ENCODE peak calls at places on chromosomes 5 and 9, in seven cellular contexts. O is colonic mucosa, C is cardiac muscle cell, G is endodermal cell, J is HL-60, F is kidney, S is right lobe of liver. E is an unnamed sample.

GRCh38 chr9:6449645-6450044 is 36.6 kb downstream of the UHRF2 start:
- DNase-seq in O (no peak), C (peak), G (no peak), J (no peak), F (no peak), S (no peak), E (peak)

GRCh38 chr5:175290379-175290778 is 153.6 kb downstream of the DRD1 start:
- DNase-seq in O (no peak), C (no peak), G (no peak), J (no peak), F (no peak), S (no peak), E (no peak)

GRCh38 chr5:141475625-141476131 is at the start of gene PCDHGC3:
- DNase-seq in O (peak), C (peak), G (peak), J (peak), F (peak), S (peak), E (peak)

GRCh38 chr5:171798413-171798812 is 12.8 kb downstream of the SMIM23 start:
- DNase-seq in O (no peak), C (no peak), G (no peak), J (no peak), F (no peak), S (no peak), E (no peak)

GRCh38 chr5:171453056-171453725 is 33.7 kb downstream of the FGF18 start:
- DNase-seq in O (no peak), C (no peak), G (no peak), J (no peak), F (peak), S (no peak), E (no peak)

GRCh38 chr5:88878976-88879375 is 4.0 kb downstream of the MEF2C start:
- DNase-seq in O (no peak), C (no peak), G (no peak), J (no peak), F (no peak), S (no peak), E (no peak)

GRCh38 chr9:123346826-123347225 is 9.2 kb upstream of the CRB2 start:
- DNase-seq in O (no peak), C (no peak), G (no peak), J (no peak), F (no peak), S (no peak), E (no peak)

GRCh38 chr5:17113174-17113941 is 104.1 kb upstream of the BASP1 start:
- DNase-seq in O (no peak), C (no peak), G (no peak), J (no peak), F (no peak), S (no peak), E (no peak)

GRCh38 chr5:134090482-134090881 is 24.0 kb upstream of the TCF7 start:
- DNase-seq in O (no peak), C (no peak), G (no peak), J (no peak), F (no peak), S (no peak), E (no peak)

GRCh38 chr5:73947876-73948275 is 321.9 kb downstream of the ARHGEF28 start:
- DNase-seq in O (no peak), C (no peak), G (no peak), J (no peak), F (no peak), S (no peak), E (no peak)

GRCh38 chr5:138950411-138951011 is 75.4 kb upstream of the LRRTM2 start:
- DNase-seq in O (no peak), C (no peak), G (peak), J (no peak), F (peak), S (no peak), E (no peak)

GRCh38 chr9:17484906-17485305 is 94.0 kb upstream of the SH3GL2 start:
- DNase-seq in O (no peak), C (no peak), G (no peak), J (no peak), F (no peak), S (no peak), E (no peak)

GRCh38 chr5:88093765-88094164 is 174.9 kb downstream of the TMEM161B start:
- DNase-seq in O (no peak), C (no peak), G (no peak), J (no peak), F (no peak), S (no peak), E (no peak)

GRCh38 chr5:592158-592557 is 20.0 kb upstream of the CEP72 start:
- DNase-seq in O (no peak), C (no peak), G (peak), J (no peak), F (no peak), S (peak), E (peak)

GRCh38 chr9:109629615-109630014 is 131.5 kb upstream of the PTPN3 start:
- DNase-seq in O (no peak), C (no peak), G (no peak), J (no peak), F (no peak), S (no peak), E (no peak)

GRCh38 chr9:36276840-36277239 is 18.6 kb upstream of the GNE start:
- DNase-seq in O (peak), C (peak), G (no peak), J (no peak), F (no peak), S (no peak), E (no peak)

GRCh38 chr5:43039468-43040286 is 442 bp downstream of the ANXA2R start:
- DNase-seq in O (peak), C (peak), G (peak), J (peak), F (peak), S (peak), E (peak)

GRCh38 chr5:33401482-33402390 is 39.0 kb upstream of the TARS1 start:
- DNase-seq in O (no peak), C (no peak), G (no peak), J (no peak), F (no peak), S (no peak), E (peak)

GRCh38 chr9:131963087-131963715 is 116.5 kb downstream of the MED27 start:
- DNase-seq in O (no peak), C (no peak), G (no peak), J (no peak), F (no peak), S (no peak), E (no peak)

GRCh38 chr9:92064711-92065110 is 50.5 kb downstream of the SPTLC1 start:
- DNase-seq in O (no peak), C (no peak), G (no peak), J (no peak), F (no peak), S (no peak), E (peak)

GRCh38 chr9:112119225-112120045 is 55.7 kb downstream of the SUSD1 start:
- DNase-seq in O (peak), C (no peak), G (no peak), J (no peak), F (no peak), S (peak), E (peak)

GRCh38 chr9:137147091-137147792 is 8.3 kb downstream of the GRIN1 start:
- DNase-seq in O (no peak), C (no peak), G (no peak), J (no peak), F (no peak), S (no peak), E (no peak)

GRCh38 chr9:79023134-79023577 is 548.6 kb upstream of the TLE4 start:
- DNase-seq in O (no peak), C (no peak), G (no peak), J (no peak), F (no peak), S (no peak), E (peak)

GRCh38 chr9:109555215-109555614 is 57.1 kb upstream of the PTPN3 start:
- DNase-seq in O (no peak), C (no peak), G (no peak), J (no peak), F (no peak), S (no peak), E (no peak)

GRCh38 chr5:168943999-168944398 is 356.9 kb downstream of the SLIT3 start:
- DNase-seq in O (no peak), C (peak), G (peak), J (no peak), F (no peak), S (no peak), E (no peak)

GRCh38 chr5:65874241-65874640 is 52.1 kb upstream of the ERBIN start:
- DNase-seq in O (no peak), C (no peak), G (no peak), J (no peak), F (no peak), S (no peak), E (peak)

GRCh38 chr5:141359790-141360426 is at the start of gene PCDHGB2:
- DNase-seq in O (no peak), C (peak), G (peak), J (no peak), F (no peak), S (no peak), E (no peak)

GRCh38 chr5:176319827-176320554 is 41.6 kb downstream of the KIAA1191 start:
- DNase-seq in O (no peak), C (peak), G (no peak), J (no peak), F (no peak), S (no peak), E (no peak)

GRCh38 chr5:133754575-133755169 is 142.3 kb upstream of the FSTL4 start:
- DNase-seq in O (no peak), C (peak), G (peak), J (no peak), F (no peak), S (no peak), E (peak)

GRCh38 chr5:68949711-68950110 is 144.1 kb upstream of the SLC30A5 start:
- DNase-seq in O (no peak), C (no peak), G (peak), J (no peak), F (no peak), S (no peak), E (no peak)

GRCh38 chr5:76403713-76403962 is 553 bp downstream of the IQGAP2 start:
- DNase-seq in O (no peak), C (no peak), G (no peak), J (no peak), F (no peak), S (no peak), E (no peak)
- TF ChIP-seq CTCF in O (peak), C (no peak), G (peak), J (no peak), F (peak), S (peak), E (peak)

GRCh38 chr5:143338658-143339366 is 64.7 kb downstream of the NR3C1 start:
- DNase-seq in O (no peak), C (no peak), G (no peak), J (no peak), F (no peak), S (no peak), E (peak)
- H3K27ac ChIP-seq in O (no peak), C (no peak), G (no peak), J (no peak), F (no peak), S (no peak), E (peak)

GRCh38 chr5:10863763-10864383 is 102.8 kb upstream of the DAP start:
- DNase-seq in O (peak), C (peak), G (peak), J (peak), F (no peak), S (peak), E (peak)

GRCh38 chr5:10867408-10868303 is 106.6 kb upstream of the DAP start:
- DNase-seq in O (no peak), C (no peak), G (no peak), J (no peak), F (no peak), S (no peak), E (no peak)

DNA sequence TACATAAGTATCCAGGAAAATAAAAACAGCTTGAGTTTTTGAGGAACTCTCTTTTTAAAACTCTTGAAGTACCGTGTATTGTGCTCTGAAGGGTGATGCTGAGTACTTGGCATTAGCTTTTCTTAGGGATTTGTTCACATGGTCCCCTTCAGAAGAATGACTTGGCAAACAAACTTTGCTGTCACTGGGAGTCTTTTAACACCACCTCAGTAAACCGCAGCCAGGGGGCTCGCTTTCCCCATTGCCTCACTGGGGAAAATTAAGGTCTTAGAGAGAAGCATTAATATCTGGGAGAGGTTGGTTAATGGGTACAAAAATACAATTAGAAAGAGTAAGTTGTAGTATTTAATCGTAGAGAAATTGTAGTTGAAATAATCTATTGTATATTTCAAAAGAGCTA is 105.9 kb upstream of the DAP start:
- DNase-seq in O (no peak), C (no peak), G (peak), J (no peak), F (no peak), S (no peak), E (no peak)
- TF ChIP-seq CTCF in O (no peak), C (no peak), G (peak), J (no peak), F (no peak), S (no peak), E (no peak)

DNA sequence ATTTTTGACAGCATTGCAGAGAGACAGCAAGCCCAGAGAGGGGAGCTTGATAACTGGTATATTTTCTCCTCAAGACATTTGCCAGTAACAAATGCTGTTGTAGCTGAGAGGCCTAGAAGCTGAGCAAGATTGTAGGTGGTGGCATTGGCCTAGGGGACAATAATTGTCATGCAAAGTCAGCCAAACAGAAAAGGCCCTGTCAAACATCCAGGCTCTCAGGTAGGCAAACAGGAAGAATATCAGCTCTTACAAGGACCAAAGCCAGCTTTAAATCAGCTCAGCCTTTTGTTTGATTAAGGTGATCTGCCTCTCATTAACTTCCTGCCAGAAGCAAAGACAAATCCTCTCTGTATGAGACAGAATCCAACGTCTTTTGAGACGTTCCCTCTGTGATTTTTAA is 29.7 kb upstream of the BARX1 start:
- DNase-seq in O (no peak), C (no peak), G (no peak), J (no peak), F (no peak), S (no peak), E (no peak)
- H3K27ac ChIP-seq in O (no peak), C (no peak), G (no peak), J (no peak), F (no peak), S (no peak), E (no peak)

GRCh38 chr5:113205323-113205722 is 228.7 kb downstream of the DCP2 start:
- DNase-seq in O (no peak), C (no peak), G (no peak), J (no peak), F (no peak), S (no peak), E (peak)

GRCh38 chr5:113201715-113202114 is 225.1 kb downstream of the DCP2 start:
- DNase-seq in O (no peak), C (no peak), G (peak), J (no peak), F (no peak), S (no peak), E (no peak)

GRCh38 chr5:113204525-113205161 is 228.0 kb downstream of the DCP2 start:
- DNase-seq in O (peak), C (no peak), G (peak), J (no peak), F (no peak), S (peak), E (peak)

GRCh38 chr5:113202904-113203716 is 226.5 kb downstream of the DCP2 start:
- DNase-seq in O (no peak), C (peak), G (peak), J (no peak), F (no peak), S (peak), E (peak)

DNA sequence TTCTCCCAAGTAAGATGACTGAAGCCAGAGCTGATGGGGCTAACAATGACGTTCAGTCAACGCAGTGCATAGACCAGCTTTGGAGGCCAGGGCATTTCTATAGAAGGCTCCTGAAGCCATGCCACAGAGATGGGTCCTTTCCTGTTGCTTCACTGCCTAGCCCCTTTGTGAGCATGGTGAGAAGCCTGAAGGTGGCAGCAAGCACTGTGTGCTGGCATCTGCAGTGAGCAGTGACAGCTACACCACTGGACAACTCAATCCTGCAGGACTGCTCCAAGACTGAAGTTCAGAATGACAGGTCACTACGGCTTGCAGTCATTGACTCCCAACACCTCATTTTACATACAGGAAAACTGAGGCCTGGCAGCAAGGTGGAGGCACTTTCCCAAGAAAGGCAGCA is 229.0 kb downstream of the TSSK1B start:
- DNase-seq in O (no peak), C (no peak), G (peak), J (no peak), F (no peak), S (peak), E (no peak)
- TF ChIP-seq CTCF in O (no peak), C (peak), G (peak), J (no peak), F (peak), S (peak), E (peak)